ENCODE peak calls at places on chromosomes 11 and 22, in seven cellular contexts. R, E, U, G, B, C and F are unnamed samples.

GRCh38 chr22:45930324-45930723 is 46.6 kb downstream of the WNT7B start:
- DNase-seq in R (no peak), E (no peak), U (no peak), G (no peak), B (no peak), C (no peak), F (no peak)

GRCh38 chr22:21778705-21779363 is 43.2 kb upstream of the YPEL1 start:
- DNase-seq in R (peak; percentile 76), E (peak; percentile 89), U (no peak), G (no peak), B (no peak), C (no peak), F (no peak)

GRCh38 chr11:70828498-70829159 is 423.7 kb downstream of the SHANK2 start:
- DNase-seq in R (peak; percentile 23), E (no peak), U (peak; percentile 89), G (peak; percentile 30), B (no peak), C (no peak), F (no peak)

GRCh38 chr11:95503047-95503446 is 272.0 kb upstream of the SESN3 start:
- DNase-seq in R (peak; percentile 50), E (no peak), U (no peak), G (no peak), B (peak; percentile 37), C (no peak), F (no peak)

GRCh38 chr22:36870250-36870649 is 9.4 kb downstream of the NCF4 start:
- DNase-seq in R (no peak), E (no peak), U (no peak), G (no peak), B (no peak), C (no peak), F (no peak)

GRCh38 chr22:44567846-44568493 is 69.9 kb upstream of the RTL6 start:
- DNase-seq in R (peak; percentile 52), E (peak; percentile 13), U (peak; percentile 68), G (peak; percentile 42), B (peak; percentile 30), C (no peak), F (peak; percentile 37)

GRCh38 chr11:73404506-73405145 is 28.4 kb downstream of the RELT start:
- DNase-seq in R (no peak), E (no peak), U (no peak), G (no peak), B (no peak), C (no peak), F (no peak)

GRCh38 chr22:21009638-21010425 is 5.1 kb upstream of the P2RX6 start:
- DNase-seq in R (peak; percentile 70), E (peak; percentile 20), U (no peak), G (peak; percentile 30), B (peak; percentile 35), C (peak; percentile 23), F (no peak)

GRCh38 chr11:34495724-34496377 is 17.7 kb downstream of the ELF5 start:
- DNase-seq in R (peak; percentile 22), E (no peak), U (no peak), G (no peak), B (no peak), C (peak; percentile 59), F (no peak)

GRCh38 chr11:1988174-1988573 is 9.5 kb downstream of the H19 start:
- DNase-seq in R (no peak), E (no peak), U (no peak), G (no peak), B (no peak), C (no peak), F (no peak)

GRCh38 chr11:102561636-102562035 is 31.1 kb upstream of the MMP7 start:
- DNase-seq in R (no peak), E (no peak), U (no peak), G (no peak), B (no peak), C (no peak), F (no peak)

GRCh38 chr11:102555091-102555490 is 24.5 kb upstream of the MMP7 start:
- DNase-seq in R (no peak), E (no peak), U (no peak), G (no peak), B (no peak), C (no peak), F (no peak)

GRCh38 chr11:102560555-102561011 is 30.0 kb upstream of the MMP7 start:
- DNase-seq in R (peak; percentile 68), E (peak; percentile 38), U (peak; percentile 76), G (no peak), B (no peak), C (no peak), F (no peak)

GRCh38 chr11:102564110-102564509 is 33.6 kb upstream of the MMP7 start:
- DNase-seq in R (peak; percentile 87), E (no peak), U (no peak), G (no peak), B (no peak), C (no peak), F (no peak)

GRCh38 chr11:102559839-102560238 is 29.3 kb upstream of the MMP7 start:
- DNase-seq in R (no peak), E (no peak), U (no peak), G (no peak), B (no peak), C (no peak), F (no peak)
- H3K4me3 ChIP-seq in R (peak overlapping the region; percentile 71), E (no peak overlapping the region), U (no peak overlapping the region), G (no peak overlapping the region), B (no peak overlapping the region), C (no peak overlapping the region), F (no peak overlapping the region)

DNA sequence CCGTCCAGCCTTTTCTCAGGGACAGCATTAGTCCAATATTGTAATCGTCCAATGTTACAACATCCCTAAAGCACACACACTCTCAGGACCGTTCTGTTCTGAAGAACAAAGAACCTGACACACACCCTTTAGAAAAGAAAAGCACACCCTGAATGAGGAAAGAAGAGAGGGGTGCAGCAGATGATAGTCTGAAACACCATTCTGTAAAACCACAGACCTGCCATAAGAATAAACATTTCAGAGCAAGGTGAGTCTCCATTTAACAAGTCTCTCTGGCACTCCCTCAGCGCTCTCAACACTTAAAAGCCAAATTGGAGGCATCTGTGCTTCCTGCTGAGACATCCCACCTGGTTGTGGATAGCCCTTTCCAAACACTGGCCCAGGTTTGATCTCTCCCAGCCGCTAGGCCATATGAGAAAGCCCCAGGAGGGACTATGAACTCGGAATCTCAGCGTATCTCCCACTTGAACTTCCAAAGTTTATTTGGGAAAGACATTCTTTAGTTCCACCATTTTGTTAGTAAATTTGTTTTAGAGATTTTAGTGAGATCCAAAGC is 36.3 kb downstream of the ETS1 start:
- DNase-seq in R (no peak), E (no peak), U (peak; percentile 76), G (no peak), B (no peak), C (no peak), F (no peak)
- H3K27ac ChIP-seq in R (no peak overlapping the region), E (no peak overlapping the region), U (no peak overlapping the region), G (no peak overlapping the region), B (no peak overlapping the region), C (no peak overlapping the region), F (peak overlapping the region; percentile 15)

GRCh38 chr11:112057170-112057569 is 16.6 kb downstream of the PIH1D2 start:
- DNase-seq in R (no peak), E (no peak), U (no peak), G (no peak), B (no peak), C (no peak), F (no peak)
- H3K36me3 ChIP-seq in R (peaks cover 24% of the 10 kb centered on the region), E (peaks cover 21% of the 10 kb centered on the region), U (peaks cover 46% of the 10 kb centered on the region), G (peaks cover 5% of the 10 kb centered on the region), B (peaks cover 4% of the 10 kb centered on the region), C (no peaks in the 10 kb centered on the region), F (peaks cover 19% of the 10 kb centered on the region)

DNA sequence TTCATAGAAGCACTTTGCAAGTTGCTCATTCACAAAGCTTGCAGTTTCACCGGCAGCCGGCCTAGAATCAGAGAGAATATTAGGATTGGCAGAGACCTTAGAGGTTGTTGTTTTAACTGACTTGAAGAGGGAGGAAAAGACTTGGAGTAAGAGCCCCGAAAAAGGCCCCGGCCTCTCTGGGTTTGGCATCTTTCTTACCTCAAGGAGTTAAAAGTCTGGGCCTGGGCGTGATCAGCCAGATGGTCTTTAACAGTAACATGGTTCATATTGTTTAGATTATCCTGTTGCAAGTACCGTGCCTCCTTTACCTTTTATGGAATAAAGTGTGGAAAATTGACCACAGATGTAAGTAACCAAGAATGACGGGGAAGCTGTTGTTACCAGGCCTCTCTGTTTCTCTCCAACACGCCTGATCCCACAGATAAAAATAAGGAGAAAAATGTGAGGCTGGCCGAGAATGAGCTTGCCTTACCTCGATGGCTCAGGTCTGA is 56.2 kb downstream of the PARVA start:
- DNase-seq in R (peak; percentile 76), E (peak; percentile 55), U (peak; percentile 91), G (no peak), B (no peak), C (no peak), F (no peak)
- H3K4me3 ChIP-seq in R (peak overlapping the region; percentile 56), E (no peak overlapping the region), U (no peak overlapping the region), G (no peak overlapping the region), B (no peak overlapping the region), C (no peak overlapping the region), F (no peak overlapping the region)

GRCh38 chr11:64877390-64878222 is 815 bp downstream of the EHD1 start:
- DNase-seq in R (peak; percentile 60), E (no peak), U (no peak), G (peak; percentile 36), B (no peak), C (peak; percentile 85), F (peak; percentile 29)
- H3K27ac ChIP-seq in R (peak overlapping the region; percentile 66), E (peak overlapping the region; percentile 7), U (peak overlapping the region; percentile 84), G (peak overlapping the region; percentile 88), B (peak overlapping the region; percentile 87), C (peak overlapping the region; percentile 29), F (peak overlapping the region; percentile 76)

DNA sequence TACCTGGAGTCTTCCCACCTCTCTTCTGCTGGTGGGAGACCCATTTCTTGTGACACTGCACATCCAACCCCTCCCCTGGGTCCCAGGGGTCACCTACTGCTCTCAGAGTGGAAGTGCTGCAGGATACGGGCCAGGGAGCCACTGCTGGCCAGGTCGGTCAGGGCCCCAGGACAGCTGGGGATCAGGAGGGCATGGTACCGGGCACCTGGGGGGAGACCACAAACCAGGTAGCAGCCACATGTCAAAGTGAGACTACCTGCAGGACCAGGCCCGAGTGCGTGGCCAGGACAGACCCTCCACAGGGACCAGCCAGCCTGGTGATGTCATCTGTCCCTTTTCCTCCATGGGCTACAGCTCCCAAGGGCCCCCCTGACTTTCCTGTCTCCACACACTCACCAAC is 3.9 kb downstream of the GATD1 start:
- DNase-seq in R (no peak), E (no peak), U (no peak), G (no peak), B (no peak), C (peak; percentile 55), F (no peak)
- H3K36me3 ChIP-seq in R (peaks cover 9% of the 10 kb centered on the region), E (peaks cover 45% of the 10 kb centered on the region), U (peaks cover 20% of the 10 kb centered on the region), G (peaks cover 3% of the 10 kb centered on the region), B (no peaks in the 10 kb centered on the region), C (no peaks in the 10 kb centered on the region), F (no peaks in the 10 kb centered on the region)

DNA sequence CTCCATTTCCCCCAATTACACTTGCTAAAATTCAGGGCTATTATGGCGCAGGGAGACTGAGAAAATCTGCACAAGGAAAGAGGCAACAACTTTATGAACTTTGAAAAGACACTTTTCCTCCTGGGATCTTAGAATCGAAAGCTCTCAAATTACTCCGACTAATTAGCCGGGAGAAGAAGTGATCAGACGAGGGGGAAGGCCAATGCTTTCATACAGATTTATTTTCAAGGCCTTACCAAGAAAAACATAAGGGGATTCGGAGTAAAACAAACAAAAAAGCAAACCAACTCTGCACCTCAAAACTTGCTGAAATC is 1.6 kb downstream of the PAX6 start:
- DNase-seq in R (no peak), E (no peak), U (no peak), G (no peak), B (no peak), C (no peak), F (no peak)
- H3K4me3 ChIP-seq in R (peak overlapping the region; percentile 60), E (peak overlapping the region; percentile 41), U (no peak overlapping the region), G (no peak overlapping the region), B (no peak overlapping the region), C (no peak overlapping the region), F (no peak overlapping the region)